ENCODE peak calls at places on chromosomes 5 and 9, in six cellular contexts. N is mucosa of descending colon, C is NCI-H146, E is NCI-H1930, F is A172, J is pulmonary artery endothelial cell. H is an unnamed sample.

GRCh38 chr9:35481347-35481975 is 8.4 kb upstream of the RUSC2 start:
- DNase-seq in N (peak; percentile 70), C (peak; percentile 58), E (no peak), F (peak; percentile 48), J (no peak), H (peak; percentile 75)

GRCh38 chr5:88889165-88890069 is 6.4 kb upstream of the MEF2C start:
- DNase-seq in N (peak; percentile 48), C (no peak), E (no peak), F (no peak), J (no peak), H (peak; percentile 63)

GRCh38 chr9:131279196-131279926 is 3.1 kb upstream of the FAM78A start:
- DNase-seq in N (no peak), C (no peak), E (no peak), F (no peak), J (no peak), H (no peak)

GRCh38 chr5:76427481-76428140 is 24.5 kb downstream of the IQGAP2 start:
- DNase-seq in N (no peak), C (no peak), E (no peak), F (no peak), J (no peak), H (no peak)

GRCh38 chr9:124320062-124320973 is 62.6 kb downstream of the NEK6 start:
- DNase-seq in N (peak; percentile 86), C (peak; percentile 55), E (peak; percentile 33), F (peak; percentile 87), J (no peak), H (peak; percentile 79)

GRCh38 chr5:126594676-126595485 is at the start of gene ALDH7A1:
- DNase-seq in N (peak; percentile 90), C (peak; percentile 27), E (no peak), F (peak; percentile 94), J (peak; percentile 90), H (peak; percentile 97)

GRCh38 chr9:116156621-116157314 is 3.2 kb downstream of the PAPPA start:
- DNase-seq in N (peak; percentile 44), C (peak; percentile 10), E (no peak), F (no peak), J (no peak), H (peak; percentile 78)

GRCh38 chr5:96177303-96177869 is 215.7 kb upstream of the ELL2 start:
- DNase-seq in N (no peak), C (no peak), E (no peak), F (peak; percentile 78), J (no peak), H (peak; percentile 13)

GRCh38 chr9:130912932-130913598 is 16.5 kb upstream of the QRFP start:
- DNase-seq in N (no peak), C (no peak), E (no peak), F (peak; percentile 51), J (no peak), H (peak; percentile 54)

GRCh38 chr9:111298831-111299603 is 31.0 kb downstream of the OR2K2 start:
- DNase-seq in N (peak; percentile 34), C (no peak), E (peak; percentile 46), F (peak; percentile 42), J (peak; percentile 7), H (peak; percentile 76)

GRCh38 chr5:77499973-77500372 is 7.9 kb upstream of the WDR41 start:
- DNase-seq in N (no peak), C (no peak), E (no peak), F (no peak), J (no peak), H (no peak)

GRCh38 chr5:73373814-73374510 is 74.6 kb downstream of the FOXD1 start:
- DNase-seq in N (no peak), C (no peak), E (no peak), F (peak; percentile 16), J (no peak), H (peak; percentile 88)

GRCh38 chr9:91907387-91908292 is 42.4 kb downstream of the ROR2 start:
- DNase-seq in N (no peak), C (no peak), E (no peak), F (no peak), J (no peak), H (no peak)

GRCh38 chr5:128965011-128965637 is at the start of gene SLC27A6:
- DNase-seq in N (peak; percentile 2), C (no peak), E (peak; percentile 8), F (no peak), J (no peak), H (no peak)

GRCh38 chr5:168975331-168975730 is 325.6 kb downstream of the SLIT3 start:
- DNase-seq in N (no peak), C (no peak), E (no peak), F (no peak), J (no peak), H (no peak)

GRCh38 chr9:38659538-38659937 is 39.1 kb upstream of the ANKRD18A start:
- DNase-seq in N (no peak), C (no peak), E (no peak), F (no peak), J (no peak), H (no peak)

GRCh38 chr5:89374144-89374784 is 491.3 kb upstream of the MEF2C start:
- DNase-seq in N (peak; percentile 81), C (peak; percentile 91), E (peak; percentile 83), F (no peak), J (no peak), H (no peak)

GRCh38 chr9:136784997-136785361 is 6.2 kb upstream of the TMEM141 start:
- DNase-seq in N (no peak), C (no peak), E (no peak), F (peak; percentile 59), J (no peak), H (no peak)

GRCh38 chr5:73948720-73949119 is 322.7 kb downstream of the ARHGEF28 start:
- DNase-seq in N (no peak), C (no peak), E (no peak), F (no peak), J (no peak), H (no peak)

GRCh38 chr5:124889522-124889828 is 143.0 kb upstream of the ZNF608 start:
- DNase-seq in N (no peak), C (no peak), E (no peak), F (peak; percentile 31), J (no peak), H (no peak)

GRCh38 chr9:101540069-101540468 is 6.4 kb downstream of the RNF20 start:
- DNase-seq in N (no peak), C (no peak), E (no peak), F (no peak), J (no peak), H (no peak)

GRCh38 chr5:9479361-9479760 is 66.5 kb downstream of the SEMA5A start:
- DNase-seq in N (no peak), C (no peak), E (no peak), F (peak; percentile 30), J (no peak), H (peak; percentile 24)

GRCh38 chr9:128702949-128703615 is 779 bp downstream of the PKN3 start:
- DNase-seq in N (no peak), C (peak; percentile 26), E (no peak), F (no peak), J (no peak), H (no peak)

GRCh38 chr5:137383909-137384308 is 115.2 kb downstream of the SPOCK1 start:
- DNase-seq in N (no peak), C (no peak), E (no peak), F (no peak), J (no peak), H (peak; percentile 33)